ENCODE peak calls at places on chromosomes 12 and 14, in six cellular contexts. C is tibial nerve, Y is body of pancreas, O is endothelial cell of umbilical vein, P is K562, M is transverse colon. K is an unnamed sample. For H3K27me3, the result is how much of the 10 kb centered on the place peaks cover.

GRCh38 chr12:96419576-96420254 is 19.5 kb upstream of the CDK17 start:
- DNase-seq in C (no peak), Y (no peak), O (peak), P (no peak), M (peak), K (no peak)

GRCh38 chr12:2598001-2598400 is 196.8 kb upstream of the FKBP4 start:
- DNase-seq in C (no peak), Y (no peak), O (no peak), P (no peak), M (no peak), K (no peak)

GRCh38 chr14:50285861-50286260 is 26.2 kb downstream of the L2HGDH start:
- DNase-seq in C (no peak), Y (no peak), O (no peak), P (no peak), M (no peak), K (no peak)

GRCh38 chr12:104903648-104904423 is 54.3 kb downstream of the SLC41A2 start:
- DNase-seq in C (no peak), Y (peak), O (peak), P (no peak), M (no peak), K (no peak)

GRCh38 chr14:48323655-48324054 is 648.2 kb upstream of the MDGA2 start:
- DNase-seq in C (no peak), Y (no peak), O (no peak), P (no peak), M (no peak), K (no peak)

GRCh38 chr14:61811882-61812346 is 49.7 kb downstream of the SNAPC1 start:
- DNase-seq in C (no peak), Y (no peak), O (no peak), P (no peak), M (no peak), K (no peak)

GRCh38 chr12:30463636-30464035 is 232.0 kb downstream of the IPO8 start:
- DNase-seq in C (no peak), Y (no peak), O (no peak), P (no peak), M (no peak), K (no peak)

GRCh38 chr12:124110372-124110883 is 137.4 kb downstream of the ZNF664 start:
- DNase-seq in C (no peak), Y (no peak), O (peak), P (no peak), M (no peak), K (no peak)

GRCh38 chr12:46260153-46260912 is 8.5 kb downstream of the SLC38A1 start:
- DNase-seq in C (no peak), Y (no peak), O (peak), P (no peak), M (no peak), K (no peak)

GRCh38 chr14:104732355-104732804 is 8.4 kb downstream of the ADSS1 start:
- DNase-seq in C (no peak), Y (peak), O (no peak), P (no peak), M (peak), K (no peak)

GRCh38 chr14:50830044-50830931 is 674 bp downstream of the NIN start:
- DNase-seq in C (no peak), Y (peak), O (peak), P (peak), M (peak), K (peak)

GRCh38 chr12:127193341-127193740 is 1073.6 kb upstream of the TMEM132C start:
- DNase-seq in C (no peak), Y (no peak), O (no peak), P (no peak), M (no peak), K (no peak)
- H3K27me3 ChIP-seq in C (under half), Y (under half), O (under half), P (under half), M (under half), K (under half)

DNA sequence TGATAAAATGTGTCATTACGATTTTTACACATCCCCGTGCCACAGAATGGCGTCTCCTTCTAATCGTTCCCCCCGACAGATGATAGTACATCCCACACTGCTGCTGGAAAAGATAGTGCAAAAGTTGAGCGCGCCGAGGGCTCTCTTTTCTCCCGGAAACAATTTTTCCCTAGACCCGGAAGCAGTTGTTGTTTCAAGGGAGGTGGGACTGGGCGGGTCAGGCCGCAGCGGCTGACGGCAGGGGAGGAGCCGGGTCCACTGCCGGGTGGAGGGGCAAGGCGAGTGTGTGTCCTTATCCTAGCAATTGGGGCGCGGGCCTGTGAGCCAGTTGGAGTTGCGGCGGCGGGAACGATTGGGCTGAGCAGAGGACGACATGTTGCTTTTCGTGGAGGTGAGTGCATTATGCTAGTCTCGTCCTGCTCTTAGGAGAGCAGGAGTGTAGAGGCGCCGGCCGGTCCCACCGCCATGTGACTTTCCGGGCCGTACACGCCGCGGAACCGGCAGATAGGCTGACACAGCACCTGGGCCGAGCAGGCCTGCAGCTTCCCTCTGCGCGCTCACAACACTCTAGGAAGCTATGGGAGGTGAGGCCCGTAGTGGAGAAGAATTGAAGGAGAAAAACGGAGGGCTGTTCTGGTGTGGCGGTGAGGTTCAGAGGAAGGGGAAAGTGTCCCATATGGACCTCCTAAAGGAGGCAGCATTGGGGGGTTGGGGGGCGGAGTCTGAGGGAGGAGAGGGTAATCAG is at the start of gene LARP4:
- DNase-seq in C (peak), Y (peak), O (peak), P (peak), M (peak), K (peak)
- TF ChIP-seq POLR2A in C (peak), Y (peak), O (peak), P (peak), M (peak), K (peak)

GRCh38 chr14:80213602-80214001 is 2.3 kb upstream of the DIO2 start:
- DNase-seq in C (no peak), Y (peak), O (peak), P (no peak), M (peak), K (no peak)
- TF ChIP-seq CTCF in C (peak), Y (peak), O (peak), P (peak), M (peak), K (no peak)

GRCh38 chr12:112806721-112807120 is 15.2 kb downstream of the RPH3A start:
- DNase-seq in C (no peak), Y (no peak), O (no peak), P (no peak), M (no peak), K (no peak)
- H3K27me3 ChIP-seq in C (under half), Y (under half), O (under half), P (under half), M (under half), K (under half)

DNA sequence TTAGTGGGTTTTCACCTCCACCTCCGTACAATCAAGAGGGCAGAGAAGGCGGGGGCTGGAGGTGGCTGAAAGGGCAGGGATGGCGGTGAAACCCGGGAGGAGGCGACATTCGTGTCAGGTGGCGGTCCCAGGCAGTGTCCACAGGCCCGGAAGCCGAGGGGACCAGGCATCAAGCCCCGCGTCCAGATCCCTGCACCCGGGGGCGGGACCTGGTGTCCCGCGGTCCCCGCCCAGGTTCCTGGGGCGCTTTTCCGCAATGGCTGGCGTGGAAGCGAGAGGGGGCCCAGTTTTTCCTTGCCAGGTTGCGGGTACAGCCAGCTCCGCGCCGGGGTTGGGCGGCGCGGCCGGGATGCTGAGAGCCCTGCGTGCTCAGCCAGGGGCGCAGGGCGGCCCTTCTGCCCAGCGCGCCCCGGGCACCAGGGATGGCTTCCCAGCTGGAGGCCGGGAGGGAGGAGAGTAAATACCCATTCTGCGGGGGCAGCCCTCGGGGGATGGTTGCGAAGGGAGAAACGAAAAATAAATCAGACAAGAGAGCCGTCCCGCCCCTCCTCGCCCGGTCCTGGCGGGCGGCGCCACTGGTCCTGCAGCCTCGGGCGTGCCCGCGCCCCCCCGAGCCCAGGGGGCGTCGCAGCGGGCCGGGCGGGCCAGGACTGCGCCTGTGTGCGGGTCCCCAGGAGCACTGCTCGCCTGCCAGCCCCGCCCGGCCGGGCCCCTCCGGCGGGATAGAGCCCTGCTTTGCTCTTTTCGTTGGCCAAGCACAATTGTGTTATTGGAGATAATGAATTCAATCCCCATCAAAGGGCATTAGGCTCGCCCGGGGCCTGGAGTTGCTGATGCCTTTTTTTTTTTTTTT is 11.5 kb downstream of the FOXA1 start:
- DNase-seq in C (no peak), Y (no peak), O (no peak), P (no peak), M (peak), K (no peak)
- TF ChIP-seq POLR2A in C (no peak), Y (no peak), O (no peak), P (no peak), M (peak), K (no peak)

DNA sequence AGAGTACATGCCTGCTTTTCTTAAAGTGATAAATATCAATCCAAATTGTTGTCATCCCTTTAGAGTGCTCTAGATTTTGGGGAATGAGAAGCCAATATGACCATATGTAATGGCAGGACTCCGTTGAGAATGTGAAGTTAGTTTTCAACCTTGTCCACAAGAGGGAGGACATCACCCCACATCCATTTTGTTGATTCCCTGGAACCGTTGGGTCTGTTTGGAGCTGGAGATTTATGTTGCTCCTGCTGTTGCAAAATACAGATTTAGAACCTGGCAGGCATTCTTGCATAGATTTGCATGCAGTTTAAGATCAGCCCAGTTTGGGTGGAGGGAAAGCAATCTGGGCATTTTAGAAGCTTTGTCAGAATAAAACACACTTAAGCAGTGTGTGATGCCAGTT is 620.1 kb downstream of the NRXN3 start:
- DNase-seq in C (no peak), Y (no peak), O (no peak), P (no peak), M (no peak), K (no peak)
- TF ChIP-seq CTCF in C (no peak), Y (no peak), O (no peak), P (no peak), M (no peak), K (no peak)

GRCh38 chr12:71438670-71439361 is 782 bp upstream of the LGR5 start:
- DNase-seq in C (no peak), Y (peak), O (peak), P (no peak), M (no peak), K (no peak)
- H3K27me3 ChIP-seq in C (under half), Y (under half), O (under half), P (under half), M (half or more), K (under half)

DNA sequence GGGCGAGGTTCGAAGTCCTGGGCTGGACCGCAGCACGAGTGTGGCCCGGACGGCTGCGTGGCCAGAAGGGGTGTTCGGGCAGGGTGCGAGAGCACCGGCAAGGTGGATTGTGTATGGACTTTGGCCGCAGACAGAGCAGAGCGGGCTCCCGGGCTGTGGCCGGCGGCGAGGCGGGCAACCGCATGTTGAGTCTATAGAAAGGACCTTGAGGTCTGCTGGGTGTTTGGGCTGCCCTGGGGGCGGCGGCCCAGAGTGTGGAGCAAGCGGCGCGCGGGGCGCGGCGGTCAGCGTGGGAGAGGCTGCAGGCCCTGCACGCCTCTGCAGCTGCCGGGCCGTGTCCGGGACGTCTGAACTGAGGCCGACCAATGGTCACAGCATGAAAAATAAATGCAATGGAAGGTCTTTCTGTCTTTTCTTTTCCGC is 5.7 kb upstream of the HOXC9 start:
- DNase-seq in C (no peak), Y (peak), O (no peak), P (peak), M (no peak), K (no peak)
- TF ChIP-seq POLR2A in C (no peak), Y (no peak), O (no peak), P (no peak), M (no peak), K (no peak)